ENCODE peak calls at places on chromosomes 4 and X, in six cellular contexts. One of them, this sample, is unnamed.

GRCh38 chrX:153595859-153596857 is 2.8 kb downstream of the CCNQ start:
- DNase-seq in glutamatergic neuron: no peak
- DNase-seq in SK-N-SH: no peak
- DNase-seq in foreskin keratinocyte: no peak
- DNase-seq in kidney: no peak
- DNase-seq in cardiac muscle cell: no peak
- DNase-seq in this sample: no peak

GRCh38 chrX:131841496-131842410 is 181.3 kb upstream of the STK26 start:
- DNase-seq in kidney: no peak
- DNase-seq in cardiac muscle cell: peak; percentile 75
- DNase-seq in SK-N-SH: peak; percentile 81
- DNase-seq in foreskin keratinocyte: peak; percentile 2
- DNase-seq in glutamatergic neuron: peak; percentile 15
- DNase-seq in this sample: no peak

GRCh38 chrX:126165721-126166401 is at the start of gene DCAF12L2:
- DNase-seq in cardiac muscle cell: peak; percentile 28
- DNase-seq in kidney: peak; percentile 66
- DNase-seq in SK-N-SH: peak; percentile 50
- DNase-seq in glutamatergic neuron: peak; percentile 52
- DNase-seq in foreskin keratinocyte: no peak
- DNase-seq in this sample: no peak

GRCh38 chr4:167100120-167100519 is 134.2 kb downstream of the SPOCK3 start:
- DNase-seq in foreskin keratinocyte: peak; percentile 64
- DNase-seq in kidney: no peak
- DNase-seq in glutamatergic neuron: no peak
- DNase-seq in cardiac muscle cell: peak; percentile 35
- DNase-seq in SK-N-SH: no peak
- DNase-seq in this sample: no peak

GRCh38 chr4:37892641-37893040 is 1.8 kb downstream of the TBC1D1 start:
- DNase-seq in kidney: no peak
- DNase-seq in foreskin keratinocyte: no peak
- DNase-seq in SK-N-SH: no peak
- DNase-seq in glutamatergic neuron: no peak
- DNase-seq in cardiac muscle cell: no peak
- DNase-seq in this sample: no peak

GRCh38 chr4:184142121-184143000 is 75.3 kb downstream of the ENPP6 start:
- DNase-seq in foreskin keratinocyte: no peak
- DNase-seq in glutamatergic neuron: no peak
- DNase-seq in cardiac muscle cell: no peak
- DNase-seq in SK-N-SH: no peak
- DNase-seq in kidney: no peak
- DNase-seq in this sample: no peak

GRCh38 chr4:21002976-21003375 is 302.7 kb downstream of the PACRGL start:
- DNase-seq in foreskin keratinocyte: no peak
- DNase-seq in SK-N-SH: no peak
- DNase-seq in cardiac muscle cell: no peak
- DNase-seq in kidney: no peak
- DNase-seq in glutamatergic neuron: no peak
- DNase-seq in this sample: no peak

GRCh38 chr4:3736806-3737205 is 29.4 kb upstream of the ADRA2C start:
- DNase-seq in cardiac muscle cell: no peak
- DNase-seq in SK-N-SH: peak; percentile 61
- DNase-seq in glutamatergic neuron: no peak
- DNase-seq in foreskin keratinocyte: no peak
- DNase-seq in kidney: no peak
- DNase-seq in this sample: no peak

GRCh38 chr4:117831060-117831683 is 203.1 kb upstream of the NDST3 start:
- DNase-seq in cardiac muscle cell: no peak
- DNase-seq in glutamatergic neuron: no peak
- DNase-seq in kidney: no peak
- DNase-seq in foreskin keratinocyte: no peak
- DNase-seq in SK-N-SH: no peak
- DNase-seq in this sample: no peak

GRCh38 chr4:2694691-2695090 is 61.4 kb downstream of the TNIP2 start:
- DNase-seq in kidney: no peak
- DNase-seq in glutamatergic neuron: no peak
- DNase-seq in SK-N-SH: no peak
- DNase-seq in cardiac muscle cell: no peak
- DNase-seq in foreskin keratinocyte: no peak
- DNase-seq in this sample: no peak

GRCh38 chr4:2962614-2963184 is 507 bp downstream of the NOP14 start:
- DNase-seq in cardiac muscle cell: peak; percentile 81
- DNase-seq in glutamatergic neuron: peak; percentile 61
- DNase-seq in foreskin keratinocyte: no peak
- DNase-seq in SK-N-SH: no peak
- DNase-seq in kidney: no peak
- DNase-seq in this sample: no peak

GRCh38 chr4:125311503-125311902 is 3.3 kb upstream of the FAT4 start:
- DNase-seq in glutamatergic neuron: no peak
- DNase-seq in SK-N-SH: no peak
- DNase-seq in foreskin keratinocyte: no peak
- DNase-seq in cardiac muscle cell: no peak
- DNase-seq in kidney: no peak
- DNase-seq in this sample: no peak

GRCh38 chr4:137452799-137453198 is 79.5 kb downstream of the PCDH18 start:
- DNase-seq in cardiac muscle cell: no peak
- DNase-seq in SK-N-SH: no peak
- DNase-seq in foreskin keratinocyte: no peak
- DNase-seq in kidney: no peak
- DNase-seq in glutamatergic neuron: no peak
- DNase-seq in this sample: no peak

GRCh38 chrX:69618803-69619202 is 2.9 kb downstream of the EDA start:
- DNase-seq in glutamatergic neuron: no peak
- DNase-seq in foreskin keratinocyte: no peak
- DNase-seq in kidney: no peak
- DNase-seq in SK-N-SH: peak; percentile 17
- DNase-seq in cardiac muscle cell: peak; percentile 20
- DNase-seq in this sample: no peak

DNA sequence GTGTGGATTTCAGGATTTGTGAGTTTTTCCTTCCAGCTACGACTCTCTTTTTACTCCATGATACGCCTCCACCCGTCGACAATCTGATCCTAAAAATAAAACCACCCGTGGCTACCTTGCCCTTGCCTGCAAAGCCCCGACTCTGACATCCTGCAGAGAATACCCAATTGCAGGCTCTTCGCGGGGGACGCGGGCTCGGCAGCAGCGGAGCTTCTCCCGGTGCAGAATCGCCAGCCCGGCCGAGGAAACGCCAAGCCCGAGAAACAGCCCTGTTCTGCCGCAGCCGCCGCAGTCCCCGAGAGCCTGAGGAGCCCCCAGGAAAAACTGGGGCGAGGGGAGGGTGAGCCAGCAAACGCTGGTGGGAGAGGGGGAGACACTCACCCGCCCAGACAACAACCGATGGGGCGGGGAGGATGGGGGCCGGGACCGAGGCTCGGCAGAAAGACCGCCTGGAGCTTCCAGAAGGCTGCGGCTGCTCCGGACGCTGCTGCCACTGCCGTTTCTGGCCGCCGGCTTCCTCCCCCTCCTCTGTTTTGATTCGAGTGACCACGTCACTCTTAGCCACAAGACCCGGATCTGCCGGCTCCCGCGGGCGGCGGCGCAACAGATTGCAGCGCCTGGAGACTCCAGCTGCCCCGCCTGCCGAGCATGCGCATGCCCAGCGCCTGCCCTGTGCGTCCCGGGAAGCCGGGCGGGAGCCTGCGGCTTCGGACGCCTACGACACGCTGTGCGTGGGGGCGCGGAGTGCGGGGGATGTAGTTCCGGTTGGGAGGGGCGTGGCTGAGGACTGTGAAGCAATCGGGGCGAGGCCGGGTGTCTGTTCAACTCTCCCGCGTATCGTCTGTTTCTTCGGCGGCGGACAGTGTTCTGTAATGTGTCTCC is at the start of gene SMIM14:
- DNase-seq in SK-N-SH: peak; percentile 98
- DNase-seq in kidney: peak; percentile 99
- DNase-seq in cardiac muscle cell: peak; percentile 99
- DNase-seq in glutamatergic neuron: peak; percentile 99
- DNase-seq in foreskin keratinocyte: peak; percentile 87
- DNase-seq in this sample: peak; percentile 99
- TF ChIP-seq CTCF in SK-N-SH: no peak
- TF ChIP-seq CTCF in kidney: no peak
- TF ChIP-seq CTCF in cardiac muscle cell: no peak
- TF ChIP-seq CTCF in glutamatergic neuron: no peak
- TF ChIP-seq CTCF in foreskin keratinocyte: peak; percentile 27
- TF ChIP-seq CTCF in this sample: peak; percentile 26

GRCh38 chr4:39660045-39660444 is 21.4 kb upstream of the SMIM14 start:
- DNase-seq in foreskin keratinocyte: peak; percentile 37
- DNase-seq in cardiac muscle cell: no peak
- DNase-seq in glutamatergic neuron: no peak
- DNase-seq in kidney: no peak
- DNase-seq in SK-N-SH: no peak
- DNase-seq in this sample: no peak

GRCh38 chr4:39660757-39661156 is 22.1 kb upstream of the SMIM14 start:
- DNase-seq in kidney: no peak
- DNase-seq in cardiac muscle cell: no peak
- DNase-seq in glutamatergic neuron: no peak
- DNase-seq in foreskin keratinocyte: no peak
- DNase-seq in SK-N-SH: no peak
- DNase-seq in this sample: no peak

GRCh38 chr4:39657465-39657864 is 18.8 kb upstream of the SMIM14 start:
- DNase-seq in kidney: no peak
- DNase-seq in SK-N-SH: no peak
- DNase-seq in foreskin keratinocyte: no peak
- DNase-seq in cardiac muscle cell: no peak
- DNase-seq in glutamatergic neuron: no peak
- DNase-seq in this sample: no peak

GRCh38 chr4:39655866-39656265 is 17.2 kb upstream of the SMIM14 start:
- DNase-seq in SK-N-SH: no peak
- DNase-seq in cardiac muscle cell: no peak
- DNase-seq in foreskin keratinocyte: no peak
- DNase-seq in kidney: no peak
- DNase-seq in glutamatergic neuron: no peak
- DNase-seq in this sample: no peak

GRCh38 chr4:39658756-39659155 is 20.1 kb upstream of the SMIM14 start:
- DNase-seq in kidney: no peak
- DNase-seq in glutamatergic neuron: no peak
- DNase-seq in cardiac muscle cell: no peak
- DNase-seq in SK-N-SH: no peak
- DNase-seq in foreskin keratinocyte: no peak
- DNase-seq in this sample: no peak
- TF ChIP-seq CTCF in kidney: no peak
- TF ChIP-seq CTCF in glutamatergic neuron: no peak
- TF ChIP-seq CTCF in cardiac muscle cell: peak; percentile 51
- TF ChIP-seq CTCF in SK-N-SH: peak; percentile 42
- TF ChIP-seq CTCF in foreskin keratinocyte: peak; percentile 61
- TF ChIP-seq CTCF in this sample: no peak

DNA sequence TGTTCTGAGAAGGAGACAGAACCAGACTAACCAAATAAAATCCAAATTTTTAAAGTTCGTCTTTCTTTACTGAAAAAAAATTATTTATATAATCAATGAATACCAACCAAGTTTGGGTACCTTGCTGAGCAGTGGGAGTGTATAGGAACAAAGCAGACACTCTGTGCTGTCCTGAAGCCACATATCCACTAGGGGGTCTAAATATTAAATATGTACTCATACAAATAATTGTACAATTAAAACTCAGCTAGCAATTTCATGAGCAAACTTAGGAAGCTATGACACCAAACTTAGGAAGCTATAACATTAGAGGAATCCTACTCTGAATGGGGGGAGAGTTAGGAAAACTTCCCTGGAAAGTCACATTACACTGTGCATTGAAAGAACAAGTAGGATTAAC is 582.0 kb upstream of the EPHA5 start:
- DNase-seq in cardiac muscle cell: no peak
- DNase-seq in SK-N-SH: no peak
- DNase-seq in glutamatergic neuron: no peak
- DNase-seq in kidney: no peak
- DNase-seq in foreskin keratinocyte: no peak
- DNase-seq in this sample: no peak
- TF ChIP-seq CTCF in cardiac muscle cell: peak; percentile 30
- TF ChIP-seq CTCF in SK-N-SH: peak; percentile 35
- TF ChIP-seq CTCF in glutamatergic neuron: peak; percentile 24
- TF ChIP-seq CTCF in kidney: no peak
- TF ChIP-seq CTCF in foreskin keratinocyte: peak; percentile 41
- TF ChIP-seq CTCF in this sample: peak; percentile 61

DNA sequence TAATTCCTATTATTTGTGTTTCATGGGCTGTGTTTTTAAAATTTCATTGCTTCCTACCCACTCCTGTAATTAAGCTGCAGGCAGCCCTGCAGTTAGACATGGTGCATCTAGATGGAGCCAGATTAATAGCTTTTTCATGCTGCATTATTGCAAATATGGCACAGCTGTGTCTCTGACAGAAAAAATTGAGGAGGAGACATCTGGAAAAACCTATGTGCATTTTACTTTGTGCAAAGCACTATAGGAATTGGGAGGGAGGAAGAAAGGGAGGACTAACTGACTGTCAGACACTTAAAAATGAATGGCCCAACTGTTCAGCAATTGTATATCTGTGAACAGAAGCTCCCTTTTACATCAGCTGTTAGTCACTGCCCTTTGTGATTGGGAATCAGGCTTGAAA is 8.1 kb upstream of the RPGR start:
- DNase-seq in kidney: no peak
- DNase-seq in glutamatergic neuron: no peak
- DNase-seq in cardiac muscle cell: no peak
- DNase-seq in SK-N-SH: peak; percentile 43
- DNase-seq in foreskin keratinocyte: no peak
- DNase-seq in this sample: no peak
- TF ChIP-seq CTCF in kidney: no peak
- TF ChIP-seq CTCF in glutamatergic neuron: no peak
- TF ChIP-seq CTCF in cardiac muscle cell: peak; percentile 35
- TF ChIP-seq CTCF in SK-N-SH: peak; percentile 23
- TF ChIP-seq CTCF in foreskin keratinocyte: peak; percentile 35
- TF ChIP-seq CTCF in this sample: peak; percentile 31

DNA sequence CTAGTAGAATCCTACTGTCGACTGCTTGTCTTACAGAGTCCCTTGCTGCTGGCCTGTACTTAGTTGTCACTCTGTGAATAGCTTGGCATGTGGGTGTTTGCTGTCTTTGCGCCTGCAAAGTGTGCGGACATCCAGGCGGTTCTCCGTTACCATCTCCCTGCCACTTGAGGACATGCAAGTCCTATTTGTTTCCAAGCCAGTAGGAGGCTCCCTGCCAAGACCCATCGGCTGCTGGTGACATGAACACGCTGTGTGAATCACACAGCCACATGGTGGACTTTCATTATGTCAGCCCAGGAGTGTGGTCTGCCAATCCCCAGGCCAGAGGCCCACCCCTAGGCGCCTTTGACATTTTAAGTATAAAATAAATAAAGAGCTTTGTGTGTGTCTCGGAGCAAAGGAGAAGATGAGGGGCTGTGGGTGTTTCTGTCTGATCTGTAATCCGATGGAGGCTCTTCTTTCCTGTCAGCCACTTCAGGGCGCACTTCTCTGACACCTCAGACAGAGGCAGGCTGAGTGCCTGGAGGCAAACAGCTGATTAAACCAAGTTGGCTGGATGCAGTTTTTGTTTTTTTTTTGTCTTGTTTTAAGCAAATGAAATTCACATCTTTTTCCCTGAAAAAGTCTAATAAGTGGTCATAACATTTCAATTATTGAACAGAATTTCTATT is 51.5 kb downstream of the ALPK1 start:
- DNase-seq in glutamatergic neuron: peak; percentile 66
- DNase-seq in foreskin keratinocyte: no peak
- DNase-seq in SK-N-SH: peak; percentile 57
- DNase-seq in cardiac muscle cell: peak; percentile 78
- DNase-seq in kidney: peak; percentile 76
- DNase-seq in this sample: no peak
- TF ChIP-seq CTCF in glutamatergic neuron: no peak
- TF ChIP-seq CTCF in foreskin keratinocyte: peak; percentile 37
- TF ChIP-seq CTCF in SK-N-SH: no peak
- TF ChIP-seq CTCF in cardiac muscle cell: peak; percentile 32
- TF ChIP-seq CTCF in kidney: peak; percentile 5
- TF ChIP-seq CTCF in this sample: peak; percentile 61

GRCh38 chr4:1297456-1298325 is 8.0 kb downstream of the MAEA start:
- DNase-seq in SK-N-SH: no peak
- DNase-seq in foreskin keratinocyte: no peak
- DNase-seq in glutamatergic neuron: no peak
- DNase-seq in cardiac muscle cell: no peak
- DNase-seq in kidney: peak; percentile 54
- DNase-seq in this sample: no peak
- TF ChIP-seq CTCF in SK-N-SH: no peak
- TF ChIP-seq CTCF in foreskin keratinocyte: no peak
- TF ChIP-seq CTCF in glutamatergic neuron: no peak
- TF ChIP-seq CTCF in cardiac muscle cell: no peak
- TF ChIP-seq CTCF in kidney: no peak
- TF ChIP-seq CTCF in this sample: no peak

This sample was measured in type B pancreatic cell.